ENCODE peak calls at places on chromosomes 6 and 20, in ten cellular contexts. J is AG09309, N is cardiac muscle cell, U is psoas muscle, G is tibial nerve, W is adrenal gland, Y is HFFc6, A is endothelial cell, B is OCI-LY7, I is upper lobe of right lung. O is an unnamed sample.

GRCh38 chr6:34161857-34162515 is 16.1 kb upstream of the GRM4 start:
- DNase-seq in J (no peak), N (no peak), U (no peak), G (no peak), W (no peak), Y (no peak), A (no peak), B (no peak), I (peak), O (no peak)

GRCh38 chr6:130796313-130796905 is 30.8 kb upstream of the SMLR1 start:
- DNase-seq in J (no peak), N (peak), U (no peak), G (peak), W (peak), Y (peak), A (no peak), B (no peak), I (no peak), O (no peak)

GRCh38 chr6:14317616-14318015 is 200.0 kb downstream of the CD83 start:
- DNase-seq in J (no peak), N (no peak), U (no peak), G (no peak), W (no peak), Y (no peak), A (no peak), B (no peak), I (no peak), O (no peak)

GRCh38 chr6:36467625-36468024 is 24.8 kb downstream of the KCTD20 start:
- DNase-seq in J (no peak), N (no peak), U (no peak), G (no peak), W (no peak), Y (no peak), A (no peak), B (no peak), I (no peak), O (no peak)

GRCh38 chr6:15062311-15063252 is 183.3 kb upstream of the JARID2 start:
- DNase-seq in J (peak), N (peak), U (no peak), G (no peak), W (no peak), Y (peak), A (no peak), B (no peak), I (no peak), O (no peak)

GRCh38 chr6:3117912-3118352 is 579 bp upstream of the BPHL start:
- DNase-seq in J (no peak), N (no peak), U (no peak), G (no peak), W (no peak), Y (no peak), A (no peak), B (no peak), I (no peak), O (no peak)

GRCh38 chr6:32082951-32083350 is 26.2 kb downstream of the TNXB start:
- DNase-seq in J (peak), N (peak), U (peak), G (peak), W (peak), Y (peak), A (no peak), B (no peak), I (no peak), O (peak)

GRCh38 chr20:60395993-60396392 is 437.8 kb downstream of the CDH26 start:
- DNase-seq in J (no peak), N (no peak), U (no peak), G (no peak), W (no peak), Y (no peak), A (no peak), B (no peak), I (no peak), O (no peak)

GRCh38 chr6:111423055-111423633 is 59.9 kb downstream of the REV3L start:
- DNase-seq in J (no peak), N (no peak), U (no peak), G (no peak), W (no peak), Y (peak), A (no peak), B (no peak), I (no peak), O (no peak)

GRCh38 chr20:61724376-61724775 is 341.3 kb downstream of the TAF4 start:
- DNase-seq in J (no peak), N (no peak), U (no peak), G (no peak), W (no peak), Y (no peak), A (peak), B (no peak), I (no peak), O (no peak)

GRCh38 chr6:14763616-14764015 is 482.3 kb upstream of the JARID2 start:
- DNase-seq in J (no peak), N (no peak), U (no peak), G (no peak), W (no peak), Y (no peak), A (no peak), B (no peak), I (no peak), O (no peak)

GRCh38 chr20:17910828-17911294 is 57.7 kb downstream of the SNX5 start:
- DNase-seq in J (peak), N (peak), U (peak), G (no peak), W (peak), Y (peak), A (no peak), B (no peak), I (no peak), O (no peak)

GRCh38 chr6:15776458-15776980 is 113.7 kb upstream of the DTNBP1 start:
- DNase-seq in J (no peak), N (no peak), U (no peak), G (no peak), W (no peak), Y (no peak), A (no peak), B (no peak), I (no peak), O (no peak)

GRCh38 chr6:34248198-34248726 is 544 bp downstream of the SMIM29 start:
- DNase-seq in J (no peak), N (no peak), U (peak), G (no peak), W (peak), Y (no peak), A (no peak), B (peak), I (peak), O (no peak)

GRCh38 chr6:15948930-15949900 is 179.7 kb upstream of the MYLIP start:
- DNase-seq in J (no peak), N (peak), U (no peak), G (no peak), W (no peak), Y (no peak), A (no peak), B (no peak), I (peak), O (no peak)

GRCh38 chr6:36627801-36628246 is 33.7 kb downstream of the SRSF3 start:
- DNase-seq in J (peak), N (peak), U (no peak), G (no peak), W (peak), Y (no peak), A (no peak), B (no peak), I (peak), O (no peak)

GRCh38 chr6:138590796-138591709 is 91.8 kb upstream of the NHSL1 start:
- DNase-seq in J (peak), N (peak), U (no peak), G (peak), W (peak), Y (peak), A (peak), B (peak), I (no peak), O (no peak)

GRCh38 chr20:24768977-24769675 is 179.9 kb upstream of the CST7 start:
- DNase-seq in J (no peak), N (no peak), U (no peak), G (no peak), W (no peak), Y (no peak), A (no peak), B (no peak), I (no peak), O (no peak)

GRCh38 chr20:14716251-14716650 is 378.8 kb upstream of the FLRT3 start:
- DNase-seq in J (no peak), N (no peak), U (no peak), G (no peak), W (no peak), Y (no peak), A (no peak), B (no peak), I (no peak), O (no peak)

GRCh38 chr6:148497256-148497655 is 154.6 kb downstream of the SASH1 start:
- DNase-seq in J (peak), N (peak), U (no peak), G (no peak), W (no peak), Y (peak), A (no peak), B (no peak), I (no peak), O (no peak)

GRCh38 chr6:125749864-125750691 is 646 bp downstream of the HEY2 start:
- DNase-seq in J (no peak), N (no peak), U (peak), G (no peak), W (no peak), Y (no peak), A (peak), B (peak), I (no peak), O (no peak)

GRCh38 chr20:40110241-40110910 is 578.7 kb downstream of the MAFB start:
- DNase-seq in J (no peak), N (no peak), U (peak), G (peak), W (peak), Y (no peak), A (no peak), B (no peak), I (no peak), O (no peak)

GRCh38 chr20:19265646-19266374 is 53.4 kb downstream of the SLC24A3 start:
- DNase-seq in J (no peak), N (no peak), U (no peak), G (no peak), W (no peak), Y (no peak), A (no peak), B (peak), I (no peak), O (no peak)

GRCh38 chr20:43389839-43390626 is 67.7 kb upstream of the SRSF6 start:
- DNase-seq in J (no peak), N (no peak), U (no peak), G (no peak), W (no peak), Y (no peak), A (peak), B (no peak), I (peak), O (no peak)

GRCh38 chr6:165055231-165055630 is 254.2 kb downstream of the C6orf118 start:
- DNase-seq in J (no peak), N (peak), U (no peak), G (no peak), W (no peak), Y (no peak), A (no peak), B (no peak), I (no peak), O (no peak)

GRCh38 chr6:31794866-31795615 is 511 bp downstream of the VARS1 start:
- DNase-seq in J (no peak), N (peak), U (no peak), G (no peak), W (no peak), Y (peak), A (no peak), B (no peak), I (no peak), O (no peak)

GRCh38 chr6:129577691-129578090 is 132.3 kb downstream of the ARHGAP18 start:
- DNase-seq in J (no peak), N (no peak), U (no peak), G (no peak), W (no peak), Y (no peak), A (no peak), B (no peak), I (no peak), O (no peak)

GRCh38 chr20:52410746-52411317 is 219.3 kb upstream of the ZFP64 start:
- DNase-seq in J (no peak), N (peak), U (no peak), G (no peak), W (no peak), Y (no peak), A (no peak), B (no peak), I (no peak), O (no peak)

GRCh38 chr6:4664117-4664626 is 112.0 kb upstream of the CDYL start:
- DNase-seq in J (peak), N (peak), U (peak), G (peak), W (no peak), Y (peak), A (no peak), B (no peak), I (no peak), O (no peak)

GRCh38 chr20:14919473-14920157 is 582.2 kb upstream of the FLRT3 start:
- DNase-seq in J (no peak), N (no peak), U (no peak), G (no peak), W (no peak), Y (no peak), A (no peak), B (no peak), I (peak), O (no peak)

GRCh38 chr6:107115695-107116327 is 496 bp upstream of the BEND3 start:
- DNase-seq in J (no peak), N (peak), U (no peak), G (no peak), W (peak), Y (peak), A (peak), B (no peak), I (peak), O (no peak)

GRCh38 chr20:50003253-50003656 is 20.5 kb downstream of the SNAI1 start:
- DNase-seq in J (peak), N (peak), U (no peak), G (no peak), W (no peak), Y (peak), A (no peak), B (no peak), I (no peak), O (no peak)

GRCh38 chr6:1670711-1671462 is 61.2 kb downstream of the FOXC1 start:
- DNase-seq in J (no peak), N (no peak), U (no peak), G (no peak), W (no peak), Y (peak), A (no peak), B (no peak), I (no peak), O (no peak)

GRCh38 chr6:79872303-79872702 is 75.0 kb downstream of the ELOVL4 start:
- DNase-seq in J (no peak), N (no peak), U (no peak), G (no peak), W (no peak), Y (no peak), A (no peak), B (no peak), I (no peak), O (no peak)

GRCh38 chr6:32223258-32224235 is at the start of gene NOTCH4:
- DNase-seq in J (no peak), N (no peak), U (no peak), G (no peak), W (no peak), Y (no peak), A (peak), B (no peak), I (no peak), O (no peak)

GRCh38 chr6:21752054-21752811 is 158.7 kb downstream of the SOX4 start:
- DNase-seq in J (no peak), N (no peak), U (no peak), G (no peak), W (no peak), Y (peak), A (no peak), B (no peak), I (no peak), O (no peak)

GRCh38 chr6:90294989-90295853 is 1.4 kb downstream of the BACH2 start:
- DNase-seq in J (no peak), N (peak), U (peak), G (no peak), W (no peak), Y (no peak), A (peak), B (peak), I (peak), O (no peak)

GRCh38 chr6:34190504-34191122 is 44.7 kb upstream of the GRM4 start:
- DNase-seq in J (no peak), N (no peak), U (no peak), G (no peak), W (no peak), Y (no peak), A (peak), B (no peak), I (peak), O (no peak)

GRCh38 chr6:151389640-151390275 is 1.6 kb downstream of the ZBTB2 start:
- DNase-seq in J (peak), N (peak), U (peak), G (peak), W (peak), Y (peak), A (no peak), B (peak), I (peak), O (peak)

DNA sequence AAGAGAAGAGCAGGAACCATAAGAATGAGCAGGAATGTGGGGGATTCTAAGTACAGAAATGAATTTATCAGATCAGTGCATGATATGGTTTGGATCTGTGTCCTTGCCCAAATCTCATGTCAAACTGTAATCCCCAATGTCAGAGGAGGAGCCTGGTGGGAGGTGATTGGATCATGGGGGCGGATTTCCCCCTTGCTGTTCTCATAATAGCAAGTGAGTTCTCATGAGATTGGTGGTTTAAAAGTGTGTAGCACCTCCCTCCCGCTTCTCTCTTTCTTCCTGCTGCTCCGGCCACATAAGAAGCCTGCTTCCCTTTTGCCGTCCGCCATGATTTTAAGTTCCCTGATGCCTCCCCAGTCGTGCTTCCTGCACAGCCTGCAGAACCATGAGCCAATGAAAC is 49.2 kb downstream of the KHDC1L start:
- DNase-seq in J (no peak), N (no peak), U (no peak), G (no peak), W (no peak), Y (no peak), A (no peak), B (no peak), I (no peak), O (no peak)
- TF ChIP-seq CTCF in J (no peak), N (no peak), U (no peak), G (no peak), W (no peak), Y (no peak), A (no peak), B (no peak), I (no peak), O (no peak)

GRCh38 chr6:168052291-168052891 is 26.6 kb downstream of the FRMD1 start:
- DNase-seq in J (no peak), N (no peak), U (no peak), G (no peak), W (no peak), Y (no peak), A (no peak), B (no peak), I (no peak), O (no peak)
- TF ChIP-seq CTCF in J (no peak), N (no peak), U (no peak), G (no peak), W (no peak), Y (no peak), A (no peak), B (no peak), I (no peak), O (no peak)

DNA sequence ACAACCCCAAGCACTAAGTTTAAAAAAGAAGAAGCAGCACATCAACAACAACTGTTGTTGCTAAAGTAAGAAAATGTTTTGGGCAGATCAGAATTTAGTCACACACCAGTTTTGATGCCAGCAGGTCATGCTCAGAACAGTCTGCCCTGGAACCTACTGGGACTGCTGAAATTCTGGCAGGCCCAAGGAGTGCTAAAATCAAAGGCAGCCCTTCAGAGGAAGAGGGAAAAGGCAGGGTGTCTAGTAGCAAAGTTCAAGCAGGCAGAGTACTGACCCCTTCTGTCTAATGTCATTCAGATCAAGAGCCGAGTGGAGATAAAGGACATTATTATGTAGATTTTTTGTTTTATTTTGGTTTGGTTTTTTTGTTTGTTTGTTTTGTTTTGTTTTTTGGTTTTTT is 96.6 kb upstream of the LOC128125822 start:
- DNase-seq in J (no peak), N (no peak), U (peak), G (no peak), W (no peak), Y (no peak), A (no peak), B (no peak), I (no peak), O (no peak)
- TF ChIP-seq CTCF in J (no peak), N (no peak), U (no peak), G (no peak), W (no peak), Y (no peak), A (no peak), B (no peak), I (no peak), O (no peak)

DNA sequence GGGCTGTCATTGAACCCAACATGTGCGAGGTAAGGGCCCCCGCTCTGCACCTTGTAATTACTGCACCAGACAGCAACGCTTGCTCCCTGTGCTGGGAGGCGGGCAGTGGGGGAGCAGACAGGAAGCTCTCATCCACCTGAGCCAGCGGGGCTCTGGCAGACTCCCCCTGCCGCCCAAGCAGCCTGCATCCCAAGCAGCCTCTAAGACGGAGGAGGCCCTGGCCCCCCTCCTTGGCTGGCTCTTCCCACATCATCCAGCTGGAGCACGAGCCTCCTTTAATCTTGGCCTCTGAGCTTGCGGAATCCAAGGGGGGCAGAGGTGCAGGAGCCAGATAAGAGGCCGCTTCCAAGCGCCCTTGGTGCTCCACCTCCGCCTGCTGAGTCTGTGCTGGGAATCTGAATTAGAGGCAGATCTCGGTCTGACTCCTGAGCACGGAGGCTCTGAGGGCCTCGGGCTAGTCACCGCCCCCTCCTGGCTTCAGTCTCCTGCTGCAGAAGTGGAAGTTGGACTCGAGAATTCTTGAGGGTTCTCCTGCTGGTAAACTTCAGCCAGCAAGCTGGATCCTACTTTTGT is 40.0 kb upstream of the CDH22 start:
- DNase-seq in J (no peak), N (peak), U (no peak), G (peak), W (no peak), Y (no peak), A (peak), B (no peak), I (no peak), O (no peak)
- TF ChIP-seq CTCF in J (peak), N (peak), U (no peak), G (no peak), W (no peak), Y (no peak), A (no peak), B (no peak), I (no peak), O (no peak)

GRCh38 chr6:157021267-157022021 is 244.3 kb downstream of the ARID1B start:
- DNase-seq in J (peak), N (peak), U (peak), G (peak), W (peak), Y (peak), A (peak), B (peak), I (peak), O (peak)
- TF ChIP-seq CTCF in J (peak), N (peak), U (peak), G (peak), W (peak), Y (peak), A (peak), B (peak), I (peak), O (no peak)